ENCODE peak calls at places on chromosomes 1 and 21, in five cellular contexts. N, Y, Z, P and L are unnamed samples. For H3K27me3, the result is how much of the 10 kb centered on the place peaks cover.

GRCh38 chr1:3717041-3717714 is 35.1 kb upstream of the CCDC27 start:
- DNase-seq in P (no peak), Y (no peak), Z (no peak), N (no peak), L (no peak)

GRCh38 chr1:219916257-219916656 is 12.1 kb downstream of the SLC30A10 start:
- DNase-seq in P (no peak), N (no peak), Y (no peak), Z (no peak), L (no peak)

GRCh38 chr1:1197551-1198422 is 8.6 kb downstream of the TNFRSF18 start:
- DNase-seq in P (no peak), Z (no peak), Y (no peak), N (peak), L (no peak)

GRCh38 chr21:43281661-43282357 is 113.0 kb downstream of the CRYAA start:
- DNase-seq in N (peak), Z (no peak), P (no peak), Y (no peak), L (no peak)

GRCh38 chr1:83704350-83704749 is 294.6 kb downstream of the TTLL7 start:
- DNase-seq in Y (no peak), N (no peak), P (no peak), Z (no peak), L (no peak)

GRCh38 chr1:66652556-66652955 is 99.7 kb upstream of the DYNLT5 start:
- DNase-seq in Z (no peak), Y (no peak), N (no peak), P (no peak), L (no peak)

GRCh38 chr1:38680801-38681510 is 178.6 kb downstream of the RRAGC start:
- DNase-seq in N (no peak), Y (no peak), P (no peak), Z (no peak), L (peak)

GRCh38 chr1:163928080-163928479 is 606.3 kb downstream of the NUF2 start:
- DNase-seq in Y (peak), Z (no peak), P (no peak), N (no peak), L (no peak)

GRCh38 chr1:38451541-38451993 is 405.0 kb upstream of the POU3F1 start:
- DNase-seq in P (no peak), N (no peak), Y (no peak), Z (no peak), L (no peak)

GRCh38 chr1:150484861-150485260 is 2.4 kb upstream of the TARS2 start:
- DNase-seq in Z (no peak), N (no peak), P (no peak), Y (no peak), L (no peak)

GRCh38 chr1:167938083-167938482 is 1.2 kb upstream of the MPC2 start:
- DNase-seq in N (no peak), P (no peak), Z (no peak), Y (no peak), L (no peak)

GRCh38 chr1:184608990-184609389 is 145.7 kb downstream of the EDEM3 start:
- DNase-seq in P (no peak), Y (no peak), N (no peak), Z (no peak), L (no peak)
- H3K27ac ChIP-seq in P (peak), Y (peak), N (no peak), Z (no peak), L (no peak)

GRCh38 chr1:201649776-201650607 is 111.1 kb downstream of the NAV1 start:
- DNase-seq in Y (peak), Z (no peak), N (peak), P (peak), L (no peak)
- H3K4me3 ChIP-seq in Y (peak), Z (no peak), N (peak), P (peak), L (peak)

GRCh38 chr1:33682371-33682770 is 181.5 kb upstream of the HMGB4 start:
- DNase-seq in Y (no peak), N (no peak), P (no peak), Z (no peak), L (no peak)

GRCh38 chr1:33686551-33686950 is 177.3 kb upstream of the HMGB4 start:
- DNase-seq in N (no peak), P (no peak), Z (no peak), Y (no peak), L (no peak)

GRCh38 chr1:33684346-33685122 is 179.3 kb upstream of the HMGB4 start:
- DNase-seq in Y (no peak), N (no peak), P (no peak), Z (no peak), L (no peak)

GRCh38 chr1:33687000-33687399 is 176.9 kb upstream of the HMGB4 start:
- DNase-seq in N (no peak), Y (no peak), P (no peak), Z (no peak), L (no peak)

GRCh38 chr1:33683913-33684312 is 180.0 kb upstream of the HMGB4 start:
- DNase-seq in N (peak), P (no peak), Y (peak), Z (no peak), L (no peak)
- H3K27me3 ChIP-seq in N (under half), P (under half), Y (under half), Z (under half), L (under half)

GRCh38 chr1:234915923-234916675 is 212.5 kb downstream of the TOMM20 start:
- DNase-seq in N (peak), Y (no peak), P (no peak), Z (no peak), L (no peak)
- H3K27ac ChIP-seq in N (peak), Y (peak), P (peak), Z (no peak), L (no peak)

DNA sequence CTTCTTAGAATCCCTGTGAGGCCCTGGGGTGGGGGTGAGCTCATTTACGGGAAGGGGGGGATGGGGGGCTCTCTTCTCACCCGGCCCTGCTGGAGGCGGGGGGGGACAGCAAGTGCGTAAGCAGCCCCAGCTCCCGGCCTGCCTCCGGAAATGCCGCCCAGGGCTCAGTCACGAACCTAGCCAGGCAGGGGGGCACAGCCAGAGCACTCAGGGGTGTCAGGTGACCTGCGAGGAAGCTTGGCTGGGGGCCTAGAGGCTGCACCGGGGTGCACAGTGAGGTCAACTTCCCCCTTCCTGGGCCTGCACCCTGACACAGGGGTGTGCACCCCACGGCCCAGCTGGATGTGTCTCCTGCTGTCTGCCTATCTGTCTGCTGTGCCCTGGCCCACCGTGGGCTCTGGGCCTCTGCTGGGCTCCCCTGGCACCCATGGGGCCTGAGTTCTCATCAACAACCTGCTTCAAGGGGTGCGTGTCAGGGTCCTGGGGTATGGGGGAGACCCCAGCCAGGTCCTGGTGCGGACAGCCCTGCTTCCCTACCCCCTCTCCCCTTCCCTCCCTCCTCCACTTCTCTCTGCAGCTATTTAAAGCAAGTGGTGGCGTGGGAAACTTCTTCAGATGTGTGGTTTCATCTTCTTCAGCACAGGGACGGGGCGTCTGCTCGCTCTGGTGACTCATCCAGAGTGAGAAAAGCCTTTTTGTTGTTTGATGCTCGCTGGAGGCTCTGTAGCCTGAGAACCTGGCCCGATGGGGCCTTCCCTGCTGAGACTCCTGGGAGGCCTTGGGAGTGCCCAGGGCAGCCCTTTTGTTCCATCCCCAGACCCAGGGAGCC is 92.5 kb upstream of the RUNX3 start:
- DNase-seq in P (peak), N (peak), Y (peak), Z (peak), L (no peak)
- H3K4me3 ChIP-seq in P (no peak), N (no peak), Y (no peak), Z (peak), L (no peak)